ENCODE peak calls at places on chromosomes 1 and 21, in nine cellular contexts. W is IMR-90, N is right lobe of liver, G is heart left ventricle, V is adrenal gland, M is transverse colon, T is A549, I is body of pancreas, K is uterus. P is an unnamed sample.

GRCh38 chr1:11616766-11617165 is 37.5 kb downstream of the FBXO2 start:
- DNase-seq in I (no peak), M (no peak), K (no peak), N (no peak), G (no peak), V (no peak), T (no peak), W (no peak), P (no peak)

GRCh38 chr1:187409341-187409740 is 580.6 kb downstream of the PLA2G4A start:
- DNase-seq in V (no peak), N (no peak), I (no peak), M (no peak), T (no peak), W (peak), K (no peak), G (no peak), P (no peak)

GRCh38 chr1:163201906-163202305 is 810 bp downstream of the RGS5 start:
- DNase-seq in K (no peak), I (no peak), G (no peak), W (no peak), N (no peak), M (no peak), T (no peak), V (no peak), P (no peak)

GRCh38 chr1:230784163-230784562 is 37.0 kb downstream of the CAPN9 start:
- DNase-seq in G (no peak), T (no peak), W (no peak), K (no peak), N (no peak), M (no peak), V (no peak), I (no peak), P (peak)

GRCh38 chr1:218209351-218209861 is 75.7 kb upstream of the RRP15 start:
- DNase-seq in K (no peak), W (peak), N (no peak), T (peak), V (no peak), G (no peak), I (no peak), M (no peak), P (no peak)

GRCh38 chr1:52635321-52636089 is 2.5 kb downstream of the SHISAL2A start:
- DNase-seq in K (no peak), G (no peak), I (no peak), V (no peak), T (no peak), M (no peak), W (no peak), N (no peak), P (no peak)

GRCh38 chr21:43890042-43890441 is 25.0 kb downstream of the AGPAT3 start:
- DNase-seq in K (no peak), N (no peak), M (no peak), V (no peak), T (no peak), W (no peak), I (no peak), G (no peak), P (no peak)

GRCh38 chr1:98382586-98382985 is 278.9 kb upstream of the SNX7 start:
- DNase-seq in N (no peak), I (no peak), W (no peak), T (no peak), K (no peak), G (no peak), M (no peak), V (no peak), P (no peak)

GRCh38 chr1:62800825-62801306 is 16.9 kb downstream of the ATG4C start:
- DNase-seq in W (peak), I (no peak), V (no peak), M (no peak), G (no peak), N (no peak), K (no peak), T (no peak), P (no peak)

GRCh38 chr1:211908453-211908852 is 77.9 kb upstream of the LPGAT1 start:
- DNase-seq in K (no peak), N (no peak), W (no peak), T (no peak), I (no peak), G (no peak), M (no peak), V (no peak), P (no peak)

GRCh38 chr1:240312872-240313271 is 221.2 kb downstream of the FMN2 start:
- DNase-seq in I (no peak), V (no peak), N (no peak), K (no peak), M (no peak), G (no peak), W (peak), T (peak), P (no peak)

GRCh38 chr1:10754571-10755329 is 41.7 kb downstream of the CASZ1 start:
- DNase-seq in M (no peak), I (no peak), V (no peak), G (no peak), T (no peak), K (no peak), N (no peak), W (peak), P (no peak)

GRCh38 chr1:58881471-58881994 is 97.7 kb upstream of the JUN start:
- DNase-seq in W (peak), M (peak), N (peak), G (no peak), I (peak), T (peak), K (no peak), V (peak), P (no peak)

GRCh38 chr1:52263153-52263910 is 102.7 kb downstream of the CC2D1B start:
- DNase-seq in M (peak), T (no peak), V (no peak), I (no peak), W (peak), G (no peak), N (no peak), K (no peak), P (no peak)

GRCh38 chr1:41232305-41232704 is 9.8 kb downstream of the SCMH1 start:
- DNase-seq in V (no peak), T (no peak), W (no peak), G (no peak), M (no peak), N (no peak), K (no peak), I (no peak), P (no peak)

GRCh38 chr1:178581351-178581951 is 68.5 kb downstream of the TEX35 start:
- DNase-seq in T (no peak), I (no peak), N (no peak), G (no peak), M (peak), K (no peak), W (no peak), V (no peak), P (no peak)

GRCh38 chr1:58402444-58402843 is 144.1 kb downstream of the OMA1 start:
- DNase-seq in W (peak), N (no peak), I (no peak), G (no peak), M (no peak), K (no peak), T (no peak), V (no peak), P (no peak)

GRCh38 chr1:151457911-151458882 is 1.1 kb downstream of the POGZ start:
- DNase-seq in K (peak), T (peak), N (peak), G (peak), M (peak), I (peak), W (peak), V (peak), P (peak)

GRCh38 chr1:151455966-151456365 is 3.3 kb downstream of the POGZ start:
- DNase-seq in G (no peak), M (no peak), V (no peak), K (no peak), N (no peak), T (no peak), I (no peak), W (no peak), P (no peak)

GRCh38 chr1:151461694-151462093 is 2.4 kb upstream of the POGZ start:
- DNase-seq in M (no peak), G (no peak), N (no peak), K (no peak), W (no peak), T (no peak), I (no peak), V (no peak), P (no peak)

GRCh38 chr1:151458936-151459330 is 361 bp downstream of the POGZ start:
- DNase-seq in N (peak), V (peak), K (peak), I (peak), W (peak), G (peak), T (peak), M (peak), P (peak)

GRCh38 chr1:151459331-151460046 is at the start of gene POGZ:
- DNase-seq in I (peak), W (peak), M (peak), K (peak), V (peak), T (peak), G (peak), N (peak), P (peak)
- TF ChIP-seq POLR2A in I (peak), W (peak), M (peak), K (peak), V (no peak), T (peak), G (no peak), N (peak), P (no peak)

GRCh38 chr1:205354259-205354904 is 2.3 kb downstream of the KLHDC8A start:
- DNase-seq in W (peak), K (peak), M (peak), G (peak), N (no peak), I (peak), V (peak), T (peak), P (no peak)

GRCh38 chr1:205353612-205354011 is 3.1 kb downstream of the KLHDC8A start:
- DNase-seq in N (no peak), K (no peak), I (no peak), T (no peak), V (no peak), W (no peak), G (no peak), M (no peak), P (no peak)

GRCh38 chr1:205350124-205350523 is 6.6 kb downstream of the KLHDC8A start:
- DNase-seq in M (no peak), T (no peak), W (no peak), V (no peak), K (no peak), G (no peak), I (no peak), N (no peak), P (no peak)

GRCh38 chr1:205350626-205351235 is 6.0 kb downstream of the KLHDC8A start:
- DNase-seq in K (no peak), T (no peak), W (no peak), G (no peak), V (no peak), I (no peak), N (no peak), M (no peak), P (no peak)

GRCh38 chr1:205351984-205352713 is 4.6 kb downstream of the KLHDC8A start:
- DNase-seq in T (no peak), M (peak), V (peak), G (no peak), K (no peak), N (no peak), I (no peak), W (peak), P (no peak)
- TF ChIP-seq CTCF in T (no peak), M (no peak), V (no peak), G (no peak), K (no peak), N (no peak), I (no peak), W (no peak), P (no peak)

DNA sequence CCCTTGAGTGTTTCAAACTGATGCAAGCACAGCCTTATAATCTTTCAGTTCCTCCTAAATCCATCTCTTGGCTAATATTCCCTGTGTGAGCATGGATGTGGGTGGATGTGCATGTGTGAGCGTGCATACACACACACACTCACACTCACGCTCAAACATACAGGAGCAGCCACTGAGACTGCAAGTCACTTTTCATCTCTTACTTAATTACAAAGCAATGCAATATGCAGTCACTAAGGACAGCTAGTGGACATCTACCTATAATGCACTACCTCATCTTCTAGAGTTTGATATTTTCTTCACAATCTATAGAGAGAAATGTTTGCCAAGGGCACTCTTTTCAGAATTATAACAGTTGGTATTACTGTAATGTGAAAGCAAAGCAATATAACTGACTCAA is 1.4 kb downstream of the ESRRG start:
- DNase-seq in M (no peak), G (no peak), I (no peak), K (no peak), N (no peak), W (no peak), T (no peak), V (no peak), P (no peak)
- H3K4me3 ChIP-seq in M (no peak), G (peak), I (no peak), K (no peak), N (no peak), W (no peak), T (no peak), V (no peak), P (no peak)

GRCh38 chr1:43366601-43367025 is 1.2 kb downstream of the ELOVL1 start:
- DNase-seq in K (no peak), N (no peak), V (no peak), W (no peak), I (no peak), T (no peak), M (no peak), G (no peak), P (no peak)
- TF ChIP-seq POLR2A in K (no peak), N (no peak), V (no peak), W (no peak), I (no peak), T (no peak), M (no peak), G (no peak), P (no peak)

GRCh38 chr21:40902993-40903392 is 56.0 kb upstream of the DSCAM start:
- DNase-seq in T (no peak), K (no peak), M (no peak), I (no peak), V (no peak), G (no peak), W (no peak), N (no peak), P (no peak)
- TF ChIP-seq CTCF in T (no peak), K (no peak), M (no peak), I (no peak), V (no peak), G (no peak), W (no peak), N (no peak), P (no peak)

GRCh38 chr1:155256101-155256852 is 994 bp upstream of the ENTREP3 start:
- DNase-seq in W (no peak), K (no peak), V (no peak), G (peak), T (no peak), N (no peak), M (no peak), I (no peak), P (no peak)
- H3K4me3 ChIP-seq in W (peak), K (no peak), V (no peak), G (peak), T (peak), N (peak), M (peak), I (no peak), P (no peak)

GRCh38 chr1:201470581-201470980 is 1.6 kb upstream of the PHLDA3 start:
- DNase-seq in T (no peak), V (no peak), W (no peak), K (no peak), I (no peak), M (no peak), G (no peak), N (no peak), P (no peak)

GRCh38 chr1:201469645-201470074 is 672 bp upstream of the PHLDA3 start:
- DNase-seq in T (no peak), M (no peak), G (no peak), I (no peak), K (no peak), N (no peak), W (no peak), V (no peak), P (no peak)

GRCh38 chr1:201468501-201468843 is 516 bp downstream of the PHLDA3 start:
- DNase-seq in I (peak), G (peak), M (no peak), V (peak), N (no peak), K (no peak), T (no peak), W (no peak), P (no peak)

GRCh38 chr1:201466492-201466891 is 2.5 kb downstream of the PHLDA3 start:
- DNase-seq in W (no peak), M (peak), N (no peak), I (no peak), G (no peak), T (no peak), K (no peak), V (no peak), P (no peak)

GRCh38 chr1:201468844-201469644 is at the start of gene PHLDA3:
- DNase-seq in K (peak), N (peak), W (peak), V (peak), G (peak), T (peak), M (peak), I (peak), P (peak)
- TF ChIP-seq POLR2A in K (peak), N (peak), W (peak), V (peak), G (no peak), T (peak), M (peak), I (peak), P (no peak)

GRCh38 chr1:112359961-112360767 is 35.9 kb upstream of the CTTNBP2NL start:
- DNase-seq in W (peak), M (peak), T (no peak), K (peak), G (peak), N (peak), I (peak), V (peak), P (peak)
- TF ChIP-seq CTCF in W (no peak), M (no peak), T (no peak), K (peak), G (no peak), N (no peak), I (no peak), V (no peak), P (no peak)

P was measured in lower leg skin.